ENCODE peak calls at places on chromosomes 12 and 14, in seven cellular contexts. One of them, this sample, is unnamed. For H3K27me3 and H3K4me1, the result is how much of the 10 kb centered on the place peaks cover.

GRCh38 chr12:65334534-65334933 is 56.1 kb downstream of the MSRB3 start:
- DNase-seq in hepatocyte: no peak
- DNase-seq in endothelial cell of umbilical vein: no peak
- DNase-seq in SK-N-SH: no peak
- DNase-seq in transverse colon: no peak
- DNase-seq in IMR-90: peak
- DNase-seq in prostate gland: no peak
- DNase-seq in this sample: no peak

GRCh38 chr14:72644038-72644437 is 249.9 kb downstream of the DPF3 start:
- DNase-seq in hepatocyte: no peak
- DNase-seq in endothelial cell of umbilical vein: no peak
- DNase-seq in SK-N-SH: no peak
- DNase-seq in transverse colon: no peak
- DNase-seq in IMR-90: peak
- DNase-seq in prostate gland: no peak
- DNase-seq in this sample: no peak

GRCh38 chr14:61891251-61891650 is 129.0 kb downstream of the SNAPC1 start:
- DNase-seq in hepatocyte: no peak
- DNase-seq in endothelial cell of umbilical vein: peak
- DNase-seq in SK-N-SH: no peak
- DNase-seq in transverse colon: no peak
- DNase-seq in IMR-90: peak
- DNase-seq in prostate gland: no peak
- DNase-seq in this sample: peak

GRCh38 chr14:65290830-65291229 is 121.7 kb upstream of the FUT8 start:
- DNase-seq in hepatocyte: no peak
- DNase-seq in endothelial cell of umbilical vein: peak
- DNase-seq in SK-N-SH: no peak
- DNase-seq in transverse colon: no peak
- DNase-seq in IMR-90: peak
- DNase-seq in prostate gland: no peak
- DNase-seq in this sample: peak

GRCh38 chr12:118850244-118850825 is 131.0 kb upstream of the SRRM4 start:
- DNase-seq in hepatocyte: peak
- DNase-seq in endothelial cell of umbilical vein: no peak
- DNase-seq in SK-N-SH: peak
- DNase-seq in transverse colon: peak
- DNase-seq in IMR-90: no peak
- DNase-seq in prostate gland: no peak
- DNase-seq in this sample: no peak

GRCh38 chr12:6347367-6348338 is 5.8 kb upstream of the TNFRSF1A start:
- DNase-seq in hepatocyte: no peak
- DNase-seq in endothelial cell of umbilical vein: peak
- DNase-seq in SK-N-SH: no peak
- DNase-seq in transverse colon: no peak
- DNase-seq in IMR-90: peak
- DNase-seq in prostate gland: no peak
- DNase-seq in this sample: peak

GRCh38 chr14:76109087-76109880 is 42.4 kb upstream of the GPATCH2L start:
- DNase-seq in hepatocyte: no peak
- DNase-seq in endothelial cell of umbilical vein: no peak
- DNase-seq in SK-N-SH: no peak
- DNase-seq in transverse colon: no peak
- DNase-seq in IMR-90: no peak
- DNase-seq in prostate gland: no peak
- DNase-seq in this sample: no peak

GRCh38 chr12:6141048-6141447 is 16.6 kb upstream of the VWF start:
- DNase-seq in hepatocyte: no peak
- DNase-seq in endothelial cell of umbilical vein: peak
- DNase-seq in SK-N-SH: no peak
- DNase-seq in transverse colon: no peak
- DNase-seq in IMR-90: peak
- DNase-seq in prostate gland: no peak
- DNase-seq in this sample: peak

GRCh38 chr14:56331815-56332214 is 213.6 kb downstream of the PELI2 start:
- DNase-seq in hepatocyte: no peak
- DNase-seq in endothelial cell of umbilical vein: no peak
- DNase-seq in SK-N-SH: peak
- DNase-seq in transverse colon: no peak
- DNase-seq in IMR-90: peak
- DNase-seq in prostate gland: no peak
- DNase-seq in this sample: no peak

DNA sequence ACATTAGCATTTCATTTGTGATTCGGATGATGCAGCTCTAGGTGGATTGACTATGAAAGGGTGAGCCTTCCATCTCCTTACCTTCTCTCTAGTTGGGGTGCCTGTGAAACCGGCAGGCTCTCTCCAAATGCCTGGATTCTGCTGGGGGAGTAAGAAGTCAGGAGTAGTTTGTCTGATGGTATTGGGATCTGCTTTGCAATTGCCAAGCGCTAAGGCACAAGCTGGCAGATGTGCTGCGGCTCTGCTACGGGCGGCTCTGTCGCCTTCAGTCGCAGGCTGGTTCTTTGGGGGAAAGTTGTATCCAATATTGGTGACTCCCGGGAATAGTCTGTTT is 2.4 kb downstream of the RMST start:
- DNase-seq in hepatocyte: no peak
- DNase-seq in endothelial cell of umbilical vein: no peak
- DNase-seq in SK-N-SH: no peak
- DNase-seq in transverse colon: no peak
- DNase-seq in IMR-90: no peak
- DNase-seq in prostate gland: no peak
- DNase-seq in this sample: no peak
- H3K27me3 ChIP-seq in hepatocyte: half or more
- H3K27me3 ChIP-seq in endothelial cell of umbilical vein: under half
- H3K27me3 ChIP-seq in SK-N-SH: under half
- H3K27me3 ChIP-seq in transverse colon: under half
- H3K27me3 ChIP-seq in IMR-90: under half
- H3K27me3 ChIP-seq in prostate gland: under half
- H3K27me3 ChIP-seq in this sample: half or more

DNA sequence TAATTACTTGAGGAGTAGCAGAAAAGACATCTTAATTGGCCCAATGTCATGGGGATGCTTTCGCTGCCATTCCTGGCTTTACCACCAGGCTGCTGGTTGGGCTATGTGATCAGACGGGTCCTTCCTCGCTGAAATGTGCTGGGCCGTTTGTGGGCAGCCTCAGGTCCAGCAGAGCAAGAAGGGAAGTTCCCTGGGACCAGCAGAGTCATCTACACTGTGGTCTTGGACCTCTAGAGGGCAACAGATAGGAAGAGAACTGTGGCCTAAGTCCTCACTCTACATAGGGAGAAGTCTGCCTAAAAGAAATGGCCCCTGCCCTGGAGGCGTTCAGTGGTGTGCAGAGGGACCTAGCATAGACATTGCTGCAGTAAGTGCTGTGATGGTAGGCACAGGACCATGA is 10.9 kb downstream of the EVL start:
- DNase-seq in hepatocyte: no peak
- DNase-seq in endothelial cell of umbilical vein: no peak
- DNase-seq in SK-N-SH: no peak
- DNase-seq in transverse colon: no peak
- DNase-seq in IMR-90: peak
- DNase-seq in prostate gland: no peak
- DNase-seq in this sample: peak
- H3K27ac ChIP-seq in hepatocyte: peak
- H3K27ac ChIP-seq in endothelial cell of umbilical vein: no peak
- H3K27ac ChIP-seq in SK-N-SH: no peak
- H3K27ac ChIP-seq in transverse colon: no peak
- H3K27ac ChIP-seq in IMR-90: no peak
- H3K27ac ChIP-seq in prostate gland: no peak
- H3K27ac ChIP-seq in this sample: no peak

GRCh38 chr14:68978550-68978911 is 571 bp downstream of the ACTN1 start:
- DNase-seq in hepatocyte: peak
- DNase-seq in endothelial cell of umbilical vein: peak
- DNase-seq in SK-N-SH: peak
- DNase-seq in transverse colon: peak
- DNase-seq in IMR-90: no peak
- DNase-seq in prostate gland: peak
- DNase-seq in this sample: peak

GRCh38 chr14:68977137-68977740 is 1.9 kb downstream of the ACTN1 start:
- DNase-seq in hepatocyte: no peak
- DNase-seq in endothelial cell of umbilical vein: no peak
- DNase-seq in SK-N-SH: peak
- DNase-seq in transverse colon: no peak
- DNase-seq in IMR-90: no peak
- DNase-seq in prostate gland: peak
- DNase-seq in this sample: no peak

GRCh38 chr14:68979021-68979721 is at the start of gene ACTN1:
- DNase-seq in hepatocyte: peak
- DNase-seq in endothelial cell of umbilical vein: peak
- DNase-seq in SK-N-SH: peak
- DNase-seq in transverse colon: peak
- DNase-seq in IMR-90: peak
- DNase-seq in prostate gland: peak
- DNase-seq in this sample: peak

GRCh38 chr14:68976160-68977067 is 2.7 kb downstream of the ACTN1 start:
- DNase-seq in hepatocyte: peak
- DNase-seq in endothelial cell of umbilical vein: peak
- DNase-seq in SK-N-SH: peak
- DNase-seq in transverse colon: peak
- DNase-seq in IMR-90: peak
- DNase-seq in prostate gland: no peak
- DNase-seq in this sample: peak

DNA sequence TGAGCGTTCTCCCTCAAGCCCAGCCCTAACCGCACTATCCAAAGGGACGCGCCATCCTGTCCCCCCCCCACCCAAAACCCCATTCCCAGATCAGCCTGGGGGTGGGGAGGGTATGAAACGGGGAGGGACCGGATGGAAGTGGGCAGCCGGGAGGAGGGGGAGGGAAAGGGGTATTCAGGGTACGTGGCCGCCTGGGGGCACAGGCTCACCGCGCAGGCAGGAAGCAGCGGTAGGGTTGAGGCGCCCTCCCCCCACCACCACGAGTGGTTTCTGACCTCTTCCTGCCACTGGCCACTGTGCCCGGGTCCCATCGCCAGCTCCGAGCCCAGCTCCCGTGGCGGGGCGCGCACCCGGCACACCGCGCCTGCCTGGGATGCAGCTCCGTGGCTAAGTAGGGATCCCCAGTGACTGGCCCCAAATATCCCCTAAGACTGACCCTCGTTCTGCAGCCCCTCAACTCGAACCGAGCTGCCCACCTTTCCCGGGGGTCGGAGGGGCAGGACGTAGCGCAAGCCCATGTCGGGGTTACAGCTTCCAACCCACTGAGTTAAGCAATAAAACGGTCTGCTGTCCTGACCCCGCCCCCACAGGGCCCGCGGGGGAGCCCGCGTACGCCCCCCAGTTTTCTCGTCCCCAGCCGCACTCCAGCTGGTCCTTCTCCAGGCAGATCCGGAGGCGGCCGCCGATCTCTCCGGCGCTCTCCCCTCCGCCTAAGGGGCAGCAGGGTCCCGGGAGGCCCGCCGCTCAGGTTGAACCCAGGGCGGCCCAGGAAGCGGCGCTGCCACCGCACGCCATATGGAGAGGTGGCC is 1.2 kb downstream of the ACTN1 start:
- DNase-seq in hepatocyte: peak
- DNase-seq in endothelial cell of umbilical vein: peak
- DNase-seq in SK-N-SH: peak
- DNase-seq in transverse colon: peak
- DNase-seq in IMR-90: peak
- DNase-seq in prostate gland: peak
- DNase-seq in this sample: peak
- H3K4me1 ChIP-seq in hepatocyte: under half
- H3K4me1 ChIP-seq in endothelial cell of umbilical vein: half or more
- H3K4me1 ChIP-seq in SK-N-SH: under half
- H3K4me1 ChIP-seq in transverse colon: under half
- H3K4me1 ChIP-seq in IMR-90: half or more
- H3K4me1 ChIP-seq in prostate gland: under half
- H3K4me1 ChIP-seq in this sample: under half

GRCh38 chr12:112846619-112847018 is 55.1 kb downstream of the RPH3A start:
- DNase-seq in hepatocyte: no peak
- DNase-seq in endothelial cell of umbilical vein: no peak
- DNase-seq in SK-N-SH: no peak
- DNase-seq in transverse colon: no peak
- DNase-seq in IMR-90: no peak
- DNase-seq in prostate gland: no peak
- DNase-seq in this sample: no peak
- H3K27me3 ChIP-seq in hepatocyte: under half
- H3K27me3 ChIP-seq in endothelial cell of umbilical vein: under half
- H3K27me3 ChIP-seq in SK-N-SH: under half
- H3K27me3 ChIP-seq in transverse colon: under half
- H3K27me3 ChIP-seq in IMR-90: under half
- H3K27me3 ChIP-seq in prostate gland: under half
- H3K27me3 ChIP-seq in this sample: under half

GRCh38 chr12:131738196-131738595 is 27.3 kb downstream of the SFSWAP start:
- DNase-seq in hepatocyte: no peak
- DNase-seq in endothelial cell of umbilical vein: no peak
- DNase-seq in SK-N-SH: no peak
- DNase-seq in transverse colon: no peak
- DNase-seq in IMR-90: no peak
- DNase-seq in prostate gland: no peak
- DNase-seq in this sample: no peak

GRCh38 chr12:131737485-131737827 is 26.6 kb downstream of the SFSWAP start:
- DNase-seq in hepatocyte: no peak
- DNase-seq in endothelial cell of umbilical vein: no peak
- DNase-seq in SK-N-SH: no peak
- DNase-seq in transverse colon: no peak
- DNase-seq in IMR-90: no peak
- DNase-seq in prostate gland: no peak
- DNase-seq in this sample: no peak

GRCh38 chr12:131735863-131736806 is 25.2 kb downstream of the SFSWAP start:
- DNase-seq in hepatocyte: no peak
- DNase-seq in endothelial cell of umbilical vein: no peak
- DNase-seq in SK-N-SH: no peak
- DNase-seq in transverse colon: no peak
- DNase-seq in IMR-90: no peak
- DNase-seq in prostate gland: no peak
- DNase-seq in this sample: no peak

GRCh38 chr12:131735153-131735456 is 24.2 kb downstream of the SFSWAP start:
- DNase-seq in hepatocyte: no peak
- DNase-seq in endothelial cell of umbilical vein: no peak
- DNase-seq in SK-N-SH: no peak
- DNase-seq in transverse colon: no peak
- DNase-seq in IMR-90: no peak
- DNase-seq in prostate gland: no peak
- DNase-seq in this sample: no peak

DNA sequence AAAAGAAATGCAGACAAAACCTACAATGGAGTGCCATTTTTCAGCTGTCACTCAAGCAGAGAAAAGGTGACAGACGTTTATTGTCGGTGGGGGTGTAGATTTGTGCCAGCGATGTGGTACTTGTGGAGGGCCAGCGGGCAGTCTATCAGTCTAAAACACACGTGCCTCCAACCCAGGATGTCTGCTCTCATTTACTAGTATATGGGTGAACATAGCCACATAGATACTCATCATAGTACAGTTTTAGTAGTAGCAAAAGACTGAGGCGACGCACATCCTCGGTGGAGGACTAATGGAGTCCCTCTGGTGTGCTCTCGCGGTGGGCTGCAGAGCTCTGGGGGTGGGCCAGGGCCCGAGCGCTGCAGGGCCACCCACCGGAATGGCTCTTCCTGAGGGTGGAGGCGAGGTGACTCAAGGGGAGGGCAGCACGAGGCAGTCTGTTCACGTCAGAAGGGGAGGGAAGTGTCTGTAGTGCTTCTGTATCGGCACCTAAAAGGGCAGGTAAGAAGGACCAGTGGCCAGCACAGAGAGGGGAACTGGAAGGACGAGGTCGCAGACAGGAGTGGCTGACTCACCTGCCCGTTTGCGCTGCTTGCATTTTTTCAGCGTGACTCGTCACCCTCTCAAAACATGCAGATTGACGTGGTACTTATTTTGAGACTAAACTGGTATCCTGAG is 26.1 kb downstream of the SFSWAP start:
- DNase-seq in hepatocyte: peak
- DNase-seq in endothelial cell of umbilical vein: peak
- DNase-seq in SK-N-SH: no peak
- DNase-seq in transverse colon: no peak
- DNase-seq in IMR-90: peak
- DNase-seq in prostate gland: no peak
- DNase-seq in this sample: peak
- H3K27ac ChIP-seq in hepatocyte: peak
- H3K27ac ChIP-seq in endothelial cell of umbilical vein: peak
- H3K27ac ChIP-seq in SK-N-SH: no peak
- H3K27ac ChIP-seq in transverse colon: no peak
- H3K27ac ChIP-seq in IMR-90: no peak
- H3K27ac ChIP-seq in prostate gland: no peak
- H3K27ac ChIP-seq in this sample: no peak

This sample was measured in cardiac muscle cell.